ENCODE peak calls at places on chromosomes 5 and 9, in six cellular contexts. A is A172; B is frontal cortex; L is stimulated activated CD8-positive, alpha-beta memory T cell treated with anti-CD3 and anti-CD28 coated beads, Interleukin-15, amount 100 ng/mL, for 24 hours; Z is endothelial cell; W is fibroblast of lung. S is an unnamed sample.

GRCh38 chr5:140339636-140340035 is 6.8 kb downstream of the HBEGF start:
- DNase-seq in A (no peak), B (no peak), L (no peak), Z (no peak), W (no peak), S (no peak)

GRCh38 chr9:137074657-137075274 is 2.6 kb upstream of the UAP1L1 start:
- DNase-seq in A (no peak), B (no peak), L (no peak), Z (no peak), W (no peak), S (no peak)

GRCh38 chr5:150590979-150591411 is 49.5 kb upstream of the SYNPO start:
- DNase-seq in A (no peak), B (no peak), L (no peak), Z (peak), W (peak), S (no peak)

GRCh38 chr5:149162401-149163084 is 21.2 kb downstream of the ABLIM3 start:
- DNase-seq in A (peak), B (no peak), L (no peak), Z (no peak), W (peak), S (peak)

GRCh38 chr5:122493091-122493775 is 181.2 kb downstream of the SNCAIP start:
- DNase-seq in A (peak), B (no peak), L (no peak), Z (no peak), W (peak), S (peak)

GRCh38 chr9:116497081-116497480 is 190.0 kb upstream of the TRIM32 start:
- DNase-seq in A (no peak), B (no peak), L (no peak), Z (no peak), W (no peak), S (no peak)

GRCh38 chr5:178225174-178225573 is 7.4 kb downstream of the PHYKPL start:
- DNase-seq in A (no peak), B (no peak), L (no peak), Z (no peak), W (no peak), S (no peak)

GRCh38 chr5:61796773-61797172 is 464.7 kb downstream of the ZSWIM6 start:
- DNase-seq in A (no peak), B (no peak), L (no peak), Z (no peak), W (no peak), S (no peak)

GRCh38 chr5:135426102-135427082 is 20.8 kb downstream of the DCANP1 start:
- DNase-seq in A (peak), B (no peak), L (no peak), Z (peak), W (peak), S (peak)

GRCh38 chr5:84088996-84089395 is 295.7 kb downstream of the EDIL3 start:
- DNase-seq in A (peak), B (no peak), L (no peak), Z (no peak), W (peak), S (peak)

GRCh38 chr5:74288448-74289109 is 351.9 kb downstream of the ENC1 start:
- DNase-seq in A (no peak), B (no peak), L (no peak), Z (no peak), W (no peak), S (no peak)

GRCh38 chr9:130282000-130282700 is 16.6 kb downstream of the HMCN2 start:
- DNase-seq in A (no peak), B (no peak), L (no peak), Z (no peak), W (no peak), S (no peak)

GRCh38 chr5:125372694-125373621 is 626.5 kb upstream of the ZNF608 start:
- DNase-seq in A (peak), B (peak), L (no peak), Z (peak), W (peak), S (peak)

GRCh38 chr5:147835386-147835798 is 3.9 kb upstream of the SPINK1 start:
- DNase-seq in A (peak), B (no peak), L (no peak), Z (no peak), W (peak), S (no peak)

GRCh38 chr9:123360161-123361085 is 4.4 kb downstream of the CRB2 start:
- DNase-seq in A (no peak), B (no peak), L (no peak), Z (peak), W (no peak), S (peak)

GRCh38 chr5:172858511-172858989 is 24.5 kb downstream of the ERGIC1 start:
- DNase-seq in A (no peak), B (no peak), L (no peak), Z (no peak), W (no peak), S (no peak)

GRCh38 chr9:134381671-134382505 is 55.6 kb downstream of the RXRA start:
- DNase-seq in A (peak), B (no peak), L (no peak), Z (peak), W (peak), S (peak)

GRCh38 chr9:93505518-93506123 is 52.2 kb upstream of the FAM120AOS start:
- DNase-seq in A (no peak), B (no peak), L (no peak), Z (no peak), W (no peak), S (no peak)

GRCh38 chr5:50947892-50948683 is 281.7 kb downstream of the PARP8 start:
- DNase-seq in A (no peak), B (no peak), L (no peak), Z (no peak), W (no peak), S (no peak)

GRCh38 chr9:99505915-99506314 is 283.8 kb downstream of the SEC61B start:
- DNase-seq in A (no peak), B (no peak), L (no peak), Z (no peak), W (peak), S (peak)

GRCh38 chr9:68804911-68805889 is 100.2 kb downstream of the PIP5K1B start:
- DNase-seq in A (no peak), B (no peak), L (no peak), Z (no peak), W (no peak), S (no peak)

GRCh38 chr9:107016383-107016782 is 153.4 kb downstream of the ZNF462 start:
- DNase-seq in A (no peak), B (no peak), L (no peak), Z (no peak), W (no peak), S (no peak)

GRCh38 chr9:110047955-110048472 is 159.9 kb downstream of the C9orf152 start:
- DNase-seq in A (no peak), B (no peak), L (no peak), Z (peak), W (peak), S (no peak)

GRCh38 chr9:98575379-98576346 is 133.1 kb downstream of the GABBR2 start:
- DNase-seq in A (peak), B (no peak), L (no peak), Z (no peak), W (peak), S (peak)

GRCh38 chr9:79858509-79858908 is 286.7 kb downstream of the TLE4 start:
- DNase-seq in A (peak), B (no peak), L (no peak), Z (no peak), W (peak), S (peak)

GRCh38 chr9:112819635-112820496 is 69.3 kb downstream of the SNX30 start:
- DNase-seq in A (peak), B (no peak), L (no peak), Z (peak), W (peak), S (peak)

GRCh38 chr9:92770005-92770995 is 5.7 kb upstream of the BICD2 start:
- DNase-seq in A (no peak), B (no peak), L (no peak), Z (no peak), W (no peak), S (no peak)

GRCh38 chr5:90940227-90940995 is 381.8 kb downstream of the ADGRV1 start:
- DNase-seq in A (peak), B (no peak), L (no peak), Z (peak), W (peak), S (peak)

GRCh38 chr5:178227929-178228328 is 4.7 kb downstream of the PHYKPL start:
- DNase-seq in A (no peak), B (no peak), L (no peak), Z (no peak), W (no peak), S (no peak)

GRCh38 chr9:28051559-28051958 is 478.3 kb upstream of the C9orf72 start:
- DNase-seq in A (peak), B (no peak), L (no peak), Z (no peak), W (peak), S (peak)

GRCh38 chr5:67680109-67680508 is 483.5 kb upstream of the CD180 start:
- DNase-seq in A (no peak), B (no peak), L (no peak), Z (no peak), W (no peak), S (no peak)

GRCh38 chr5:59923465-59923864 is 29.9 kb upstream of the PDE4D start:
- DNase-seq in A (peak), B (no peak), L (no peak), Z (no peak), W (peak), S (no peak)

GRCh38 chr5:146510528-146510927 is 5.5 kb downstream of the GPR151 start:
- DNase-seq in A (no peak), B (no peak), L (no peak), Z (no peak), W (peak), S (no peak)

GRCh38 chr9:129866373-129867137 is 31.3 kb downstream of the USP20 start:
- DNase-seq in A (no peak), B (no peak), L (no peak), Z (no peak), W (no peak), S (no peak)

GRCh38 chr5:156328176-156328575 is 1.2 kb downstream of the SGCD start:
- DNase-seq in A (no peak), B (no peak), L (no peak), Z (no peak), W (peak), S (no peak)

S was measured in NCI-H226.